ENCODE peak calls at places on chromosome 10, in nine cellular contexts. D, N, Q, B, Y, W, Z, G and S are unnamed samples.

GRCh38 chr10:129375171-129375570 is 91.9 kb upstream of the MGMT start:
- DNase-seq in W (no peak), Q (no peak), Z (peak), Y (no peak), N (no peak), B (no peak), G (no peak), D (no peak), S (no peak)

GRCh38 chr10:61456095-61456789 is 3.1 kb upstream of the TMEM26 start:
- DNase-seq in G (no peak), W (no peak), D (no peak), Y (no peak), N (no peak), Q (no peak), Z (no peak), B (no peak), S (no peak)

GRCh38 chr10:82942572-82943091 is 1067.6 kb downstream of the NRG3 start:
- DNase-seq in Y (no peak), G (peak), N (no peak), D (no peak), Z (no peak), B (peak), W (no peak), Q (no peak), S (no peak)

GRCh38 chr10:97320480-97321031 is 1.5 kb downstream of the FRAT1 start:
- DNase-seq in Z (no peak), D (peak), W (no peak), G (peak), Y (peak), N (peak), Q (no peak), B (no peak), S (peak)

GRCh38 chr10:119416855-119417254 is 125.7 kb downstream of the RGS10 start:
- DNase-seq in D (peak), Q (peak), Y (peak), G (peak), Z (no peak), B (peak), W (peak), N (peak), S (no peak)

GRCh38 chr10:123548779-123549178 is 117.4 kb upstream of the GPR26 start:
- DNase-seq in W (no peak), B (no peak), G (no peak), Q (no peak), D (no peak), Y (no peak), N (no peak), Z (peak), S (peak)

GRCh38 chr10:117162093-117163021 is 24.3 kb upstream of the VAX1 start:
- DNase-seq in D (no peak), B (no peak), N (no peak), Z (no peak), W (no peak), Y (no peak), G (no peak), Q (no peak), S (no peak)

GRCh38 chr10:70984986-70985719 is 96.8 kb upstream of the PCBD1 start:
- DNase-seq in Q (no peak), Y (no peak), N (no peak), Z (no peak), G (no peak), D (no peak), B (no peak), W (no peak), S (no peak)

GRCh38 chr10:100186813-100187212 is 984 bp upstream of the ERLIN1 start:
- DNase-seq in Y (no peak), G (peak), N (peak), Q (peak), Z (no peak), B (peak), D (no peak), W (peak), S (no peak)

GRCh38 chr10:75042292-75042974 is 69.0 kb upstream of the SAMD8 start:
- DNase-seq in D (no peak), G (no peak), B (peak), Z (no peak), W (no peak), N (peak), Q (no peak), Y (no peak), S (no peak)

GRCh38 chr10:128326251-128326650 is 200.0 kb upstream of the MKI67 start:
- DNase-seq in B (no peak), Z (peak), G (no peak), Y (no peak), W (no peak), N (no peak), D (no peak), Q (no peak), S (no peak)

DNA sequence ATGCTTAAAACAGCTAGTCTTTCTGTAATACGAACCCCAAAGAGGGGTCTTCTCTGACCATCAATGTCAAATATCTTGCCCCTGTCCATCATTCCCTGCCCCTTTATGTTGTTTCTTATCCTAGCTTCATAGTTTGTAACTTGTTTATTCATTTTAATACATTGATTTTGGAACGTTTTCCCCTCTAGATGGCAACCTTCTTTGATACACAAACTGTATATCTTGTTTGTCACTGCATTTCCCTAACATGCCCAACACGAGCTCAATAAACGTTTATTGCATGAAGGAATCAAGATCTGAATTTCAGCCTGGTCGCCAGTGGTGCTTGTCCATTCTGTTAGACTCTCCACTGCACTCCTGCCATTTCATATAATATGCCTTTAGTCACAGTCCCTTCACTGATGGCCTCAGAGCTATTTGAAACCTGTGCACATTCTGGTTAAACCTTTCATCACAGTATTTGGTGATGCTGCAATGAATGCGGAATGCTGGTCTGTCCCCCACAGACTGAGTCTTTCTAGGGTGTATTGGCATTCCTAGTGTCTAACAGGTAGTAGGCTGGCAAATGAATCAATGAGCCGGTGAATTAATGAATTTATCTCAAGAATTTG is 55.0 kb upstream of the FRMD4A start:
- DNase-seq in Q (peak), N (no peak), Z (no peak), B (no peak), Y (no peak), W (no peak), D (no peak), G (no peak), S (no peak)
- TF ChIP-seq EP300 in Q (no peak), N (no peak), Z (no peak), B (no peak), Y (no peak), W (no peak), D (no peak), G (no peak), S (no peak)

DNA sequence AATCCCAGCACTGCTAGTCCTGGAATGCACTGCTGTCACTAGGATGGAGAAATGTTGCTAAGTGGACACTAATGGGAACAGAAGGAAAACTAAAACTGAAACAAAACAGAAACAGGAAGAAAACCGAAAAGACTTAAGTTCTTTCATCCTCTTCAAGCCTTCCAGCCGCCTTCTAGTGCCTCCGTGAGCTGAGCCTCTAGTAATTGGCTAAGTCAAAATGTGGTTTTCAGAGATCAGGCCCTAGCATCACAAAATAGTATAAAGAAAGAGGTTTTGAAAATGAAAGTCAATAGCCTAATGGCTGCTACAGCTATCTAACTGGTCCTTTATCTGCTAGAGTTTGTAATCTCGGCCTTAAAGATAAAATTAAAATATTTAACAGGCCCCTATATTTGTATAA is 253.9 kb upstream of the SORCS1 start:
- DNase-seq in D (no peak), G (no peak), B (no peak), W (no peak), N (no peak), Q (no peak), Y (no peak), Z (no peak), S (no peak)
- TF ChIP-seq EP300 in D (no peak), G (no peak), B (no peak), W (no peak), N (no peak), Q (no peak), Y (no peak), Z (no peak), S (no peak)

GRCh38 chr10:13770760-13771493 is 184.2 kb downstream of the PRPF18 start:
- DNase-seq in Q (no peak), D (no peak), N (no peak), B (no peak), W (no peak), Y (no peak), Z (no peak), G (no peak), S (no peak)

GRCh38 chr10:13771992-13772391 is 185.2 kb downstream of the PRPF18 start:
- DNase-seq in B (no peak), D (no peak), N (no peak), Y (no peak), G (no peak), Z (no peak), W (no peak), Q (no peak), S (no peak)

GRCh38 chr10:13765641-13766341 is 179.0 kb downstream of the PRPF18 start:
- DNase-seq in W (no peak), G (no peak), D (peak), N (no peak), Q (peak), B (no peak), Y (no peak), Z (no peak), S (no peak)

GRCh38 chr10:13769926-13770325 is 183.2 kb downstream of the PRPF18 start:
- DNase-seq in G (no peak), Q (no peak), B (no peak), Y (no peak), Z (no peak), W (no peak), D (no peak), N (no peak), S (no peak)

DNA sequence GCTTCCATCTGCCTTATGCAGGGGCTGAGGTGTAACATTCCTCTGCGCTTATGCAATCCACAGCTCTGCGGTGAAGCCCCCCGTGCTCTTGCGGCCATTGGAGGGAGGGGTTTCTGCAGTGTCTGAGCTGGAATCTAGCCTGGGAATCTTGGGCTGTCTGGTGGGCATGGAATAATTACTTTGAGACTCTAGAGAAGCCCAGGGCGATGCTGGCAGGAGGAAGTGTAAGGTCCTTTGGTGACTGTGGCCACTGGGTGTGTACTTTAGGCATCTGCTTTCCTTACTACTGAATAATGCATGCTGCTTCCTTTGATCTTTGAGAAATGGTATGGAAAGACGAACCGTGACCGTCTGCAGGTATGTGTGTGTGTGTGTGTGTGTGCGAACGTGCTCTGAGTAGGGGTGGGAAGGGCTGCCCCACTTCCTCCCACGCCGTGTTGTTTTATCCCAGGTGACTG is 181.0 kb downstream of the PRPF18 start:
- DNase-seq in Z (no peak), B (no peak), Y (no peak), N (no peak), G (no peak), D (no peak), W (no peak), Q (no peak), S (no peak)
- TF ChIP-seq EP300 in Z (no peak), B (no peak), Y (no peak), N (no peak), G (no peak), D (no peak), W (no peak), Q (no peak), S (no peak)

GRCh38 chr10:101289541-101289940 is 60.3 kb upstream of the LBX1 start:
- DNase-seq in D (no peak), Q (no peak), B (no peak), N (peak), G (no peak), W (no peak), Z (no peak), Y (no peak), S (no peak)
- TF ChIP-seq EP300 in D (no peak), Q (no peak), B (no peak), N (no peak), G (no peak), W (no peak), Z (no peak), Y (no peak), S (no peak)

GRCh38 chr10:23155166-23155565 is 36.9 kb upstream of the PTF1A start:
- DNase-seq in D (no peak), Z (peak), Y (no peak), G (no peak), N (no peak), B (no peak), Q (no peak), W (no peak), S (no peak)

GRCh38 chr10:23156447-23157150 is 35.5 kb upstream of the PTF1A start:
- DNase-seq in Z (peak), Y (no peak), N (no peak), Q (no peak), W (no peak), D (no peak), B (no peak), G (no peak), S (no peak)

GRCh38 chr10:23158370-23158769 is 33.7 kb upstream of the PTF1A start:
- DNase-seq in W (peak), N (no peak), B (no peak), D (peak), G (no peak), Z (peak), Y (peak), Q (peak), S (no peak)

GRCh38 chr10:23157239-23157661 is 34.9 kb upstream of the PTF1A start:
- DNase-seq in D (no peak), G (no peak), W (no peak), N (no peak), B (no peak), Q (no peak), Y (no peak), Z (peak), S (no peak)

GRCh38 chr10:23157691-23158369 is 34.3 kb upstream of the PTF1A start:
- DNase-seq in B (no peak), Z (peak), G (no peak), D (no peak), Q (peak), N (no peak), Y (no peak), W (peak), S (no peak)
- TF ChIP-seq EP300 in B (no peak), Z (no peak), G (no peak), D (no peak), Q (no peak), N (no peak), Y (no peak), W (no peak), S (no peak)

GRCh38 chr10:125661418-125661941 is 21.5 kb downstream of the TEX36 start:
- DNase-seq in G (no peak), D (no peak), Y (no peak), Z (no peak), W (no peak), Q (no peak), N (no peak), B (no peak), S (no peak)

GRCh38 chr10:125662616-125663015 is 20.3 kb downstream of the TEX36 start:
- DNase-seq in B (no peak), D (no peak), Q (peak), Y (no peak), W (peak), G (no peak), Z (no peak), N (no peak), S (no peak)

GRCh38 chr10:125656523-125656922 is 26.4 kb downstream of the TEX36 start:
- DNase-seq in D (no peak), W (no peak), Q (no peak), Y (no peak), Z (no peak), B (no peak), N (no peak), G (no peak), S (no peak)

DNA sequence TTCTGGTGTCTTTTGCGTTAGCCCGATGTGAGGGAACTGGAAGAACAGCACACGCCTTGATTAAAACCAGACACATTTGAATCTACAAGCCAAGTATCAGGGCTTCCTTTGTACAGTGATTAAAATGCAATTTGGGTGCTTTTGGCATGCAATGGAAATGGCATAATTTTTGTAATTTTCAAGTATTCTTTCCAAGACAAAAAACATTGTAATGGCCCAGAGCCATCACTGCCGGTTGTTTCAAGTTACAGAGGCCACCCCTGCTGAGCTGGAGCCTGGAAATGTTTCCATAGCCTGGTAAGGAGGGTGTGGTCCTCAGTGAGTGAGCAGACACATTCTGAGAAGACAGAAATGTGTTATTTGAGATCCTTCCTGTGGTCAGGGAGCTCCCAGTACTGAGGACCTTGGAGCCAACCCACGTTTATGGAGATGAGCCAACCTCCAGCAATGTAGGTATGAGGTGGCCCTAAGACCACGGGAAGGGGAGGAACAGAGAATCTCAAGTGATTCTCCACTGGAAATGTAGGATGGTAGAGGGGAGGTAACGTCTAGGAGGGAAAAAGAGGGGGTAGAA is 20.9 kb downstream of the TEX36 start:
- DNase-seq in N (no peak), W (peak), D (no peak), Q (peak), Y (no peak), B (no peak), Z (no peak), G (no peak), S (no peak)
- TF ChIP-seq EP300 in N (no peak), W (no peak), D (no peak), Q (no peak), Y (no peak), B (no peak), Z (no peak), G (no peak), S (no peak)

GRCh38 chr10:79318369-79318768 is 28.9 kb upstream of the PPIF start:
- DNase-seq in G (no peak), B (no peak), Y (no peak), Z (no peak), N (no peak), D (no peak), W (no peak), Q (no peak), S (no peak)

GRCh38 chr10:79315602-79315920 is 31.7 kb upstream of the PPIF start:
- DNase-seq in Q (no peak), Y (no peak), G (no peak), Z (no peak), N (no peak), B (no peak), W (no peak), D (no peak), S (no peak)

GRCh38 chr10:79319372-79319771 is 27.9 kb upstream of the PPIF start:
- DNase-seq in G (no peak), B (no peak), Y (no peak), Q (no peak), W (no peak), D (no peak), Z (no peak), N (no peak), S (no peak)

GRCh38 chr10:79314761-79315601 is 32.3 kb upstream of the PPIF start:
- DNase-seq in W (no peak), D (no peak), G (no peak), Q (no peak), Y (no peak), N (no peak), Z (no peak), B (no peak), S (no peak)

GRCh38 chr10:79316671-79317431 is 30.4 kb upstream of the PPIF start:
- DNase-seq in G (no peak), D (no peak), Z (no peak), W (no peak), Y (no peak), B (no peak), Q (peak), N (no peak), S (no peak)
- TF ChIP-seq EP300 in G (no peak), D (no peak), Z (no peak), W (no peak), Y (no peak), B (no peak), Q (no peak), N (no peak), S (no peak)